ENCODE peak calls at places on chromosome 18, in five cellular contexts. U, H, T, R and S are unnamed samples.

GRCh38 chr18:35205199-35205712 is 35.6 kb upstream of the ZNF397 start:
- DNase-seq in U (no peak), H (no peak), T (no peak), R (no peak), S (no peak)

GRCh38 chr18:58862851-58863538 is 1.7 kb upstream of the ZNF532 start:
- DNase-seq in U (peak; percentile 41), H (peak; percentile 57), T (peak; percentile 11), R (peak; percentile 78), S (peak; percentile 45)

GRCh38 chr18:23920054-23920453 is 94.5 kb upstream of the TTC39C start:
- DNase-seq in U (no peak), H (no peak), T (no peak), R (peak; percentile 19), S (no peak)

GRCh38 chr18:13999266-13999665 is 83.9 kb upstream of the MC2R start:
- DNase-seq in U (no peak), H (no peak), T (no peak), R (no peak), S (no peak)

GRCh38 chr18:12038082-12038660 is 55.5 kb upstream of the ANKRD62 start:
- DNase-seq in U (no peak), H (peak; percentile 75), T (no peak), R (peak; percentile 78), S (peak; percentile 48)

GRCh38 chr18:13199169-13199568 is 19.4 kb upstream of the LDLRAD4 start:
- DNase-seq in U (no peak), H (no peak), T (no peak), R (no peak), S (no peak)

GRCh38 chr18:37362158-37362890 is 203.3 kb downstream of the CELF4 start:
- DNase-seq in U (no peak), H (peak; percentile 92), T (no peak), R (no peak), S (no peak)

GRCh38 chr18:53682796-53683195 is 541.7 kb downstream of the MBD2 start:
- DNase-seq in U (no peak), H (no peak), T (no peak), R (no peak), S (no peak)

GRCh38 chr18:50143295-50143694 is 51.7 kb downstream of the MYO5B start:
- DNase-seq in U (peak; percentile 3), H (peak; percentile 30), T (no peak), R (no peak), S (no peak)

GRCh38 chr18:12023375-12023774 is 42.1 kb downstream of the IMPA2 start:
- DNase-seq in U (no peak), H (no peak), T (no peak), R (no peak), S (no peak)

GRCh38 chr18:79685281-79685680 is 5.7 kb downstream of the CTDP1 start:
- DNase-seq in U (no peak), H (no peak), T (no peak), R (no peak), S (no peak)

GRCh38 chr18:73315381-73315780 is 447.6 kb upstream of the NETO1 start:
- DNase-seq in U (no peak), H (no peak), T (no peak), R (no peak), S (no peak)

GRCh38 chr18:54043484-54044256 is 180.8 kb downstream of the MBD2 start:
- DNase-seq in U (peak; percentile 36), H (no peak), T (no peak), R (peak; percentile 10), S (no peak)

GRCh38 chr18:59060540-59060939 is 79.1 kb upstream of the SEC11C start:
- DNase-seq in U (no peak), H (no peak), T (no peak), R (no peak), S (no peak)

GRCh38 chr18:70289351-70290330 is 796 bp downstream of the SOCS6 start:
- DNase-seq in U (peak; percentile 26), H (peak; percentile 67), T (peak; percentile 42), R (peak; percentile 67), S (peak; percentile 77)

GRCh38 chr18:78293516-78293915 is 686.1 kb upstream of the SALL3 start:
- DNase-seq in U (no peak), H (no peak), T (no peak), R (no peak), S (no peak)

GRCh38 chr18:22250591-22250996 is 81.2 kb downstream of the GATA6 start:
- DNase-seq in U (peak; percentile 92), H (no peak), T (no peak), R (peak; percentile 42), S (no peak)

GRCh38 chr18:42442661-42443060 is 487.6 kb downstream of the PIK3C3 start:
- DNase-seq in U (no peak), H (no peak), T (no peak), R (no peak), S (no peak)

GRCh38 chr18:45628979-45629958 is 14.0 kb downstream of the SLC14A2 start:
- DNase-seq in U (peak; percentile 4), H (no peak), T (no peak), R (peak; percentile 82), S (no peak)

GRCh38 chr18:23458830-23459529 is 5.9 kb downstream of the RIOK3 start:
- DNase-seq in U (no peak), H (no peak), T (no peak), R (no peak), S (no peak)

GRCh38 chr18:3902676-3903075 is 452.7 kb downstream of the TGIF1 start:
- DNase-seq in U (no peak), H (no peak), T (no peak), R (peak; percentile 7), S (no peak)

GRCh38 chr18:59957957-59958356 is 58.2 kb downstream of the PMAIP1 start:
- DNase-seq in U (peak; percentile 74), H (no peak), T (peak; percentile 59), R (peak; percentile 46), S (peak; percentile 84)

GRCh38 chr18:23585007-23585871 is 1.1 kb downstream of the NPC1 start:
- DNase-seq in U (peak; percentile 61), H (peak; percentile 42), T (peak; percentile 30), R (peak; percentile 61), S (peak; percentile 54)

GRCh38 chr18:32349728-32350395 is 120.8 kb downstream of the GAREM1 start:
- DNase-seq in U (peak; percentile 73), H (no peak), T (no peak), R (peak; percentile 94), S (peak; percentile 91)

GRCh38 chr18:58202406-58202730 is 158.3 kb downstream of the NEDD4L start:
- DNase-seq in U (peak; percentile 78), H (no peak), T (no peak), R (peak; percentile 61), S (peak; percentile 70)

GRCh38 chr18:12749136-12749535 is 46.3 kb downstream of the PSMG2 start:
- DNase-seq in U (no peak), H (no peak), T (no peak), R (no peak), S (no peak)

GRCh38 chr18:36648803-36649202 is 180.0 kb downstream of the TPGS2 start:
- DNase-seq in U (no peak), H (no peak), T (no peak), R (no peak), S (no peak)

GRCh38 chr18:60935046-60935445 is 398.2 kb upstream of the CDH20 start:
- DNase-seq in U (no peak), H (no peak), T (no peak), R (peak; percentile 3), S (no peak)

GRCh38 chr18:6627621-6628020 is 101.9 kb upstream of the ARHGAP28 start:
- DNase-seq in U (no peak), H (no peak), T (no peak), R (peak; percentile 48), S (no peak)

GRCh38 chr18:23071285-23071684 is 64.0 kb upstream of the CABLES1 start:
- DNase-seq in U (no peak), H (no peak), T (peak; percentile 90), R (peak; percentile 10), S (no peak)

GRCh38 chr18:4653418-4653817 is 198.3 kb upstream of the DLGAP1 start:
- DNase-seq in U (no peak), H (no peak), T (no peak), R (no peak), S (no peak)

GRCh38 chr18:48734460-48734859 is 195.6 kb downstream of the CTIF start:
- DNase-seq in U (no peak), H (no peak), T (no peak), R (peak; percentile 45), S (no peak)

GRCh38 chr18:48735070-48735676 is 196.3 kb downstream of the CTIF start:
- DNase-seq in U (peak; percentile 4), H (peak; percentile 49), T (no peak), R (no peak), S (no peak)

GRCh38 chr18:48730010-48730409 is 191.2 kb downstream of the CTIF start:
- DNase-seq in U (no peak), H (no peak), T (no peak), R (no peak), S (no peak)

GRCh38 chr18:48733854-48734253 is 195.0 kb downstream of the CTIF start:
- DNase-seq in U (no peak), H (no peak), T (no peak), R (no peak), S (no peak)

DNA sequence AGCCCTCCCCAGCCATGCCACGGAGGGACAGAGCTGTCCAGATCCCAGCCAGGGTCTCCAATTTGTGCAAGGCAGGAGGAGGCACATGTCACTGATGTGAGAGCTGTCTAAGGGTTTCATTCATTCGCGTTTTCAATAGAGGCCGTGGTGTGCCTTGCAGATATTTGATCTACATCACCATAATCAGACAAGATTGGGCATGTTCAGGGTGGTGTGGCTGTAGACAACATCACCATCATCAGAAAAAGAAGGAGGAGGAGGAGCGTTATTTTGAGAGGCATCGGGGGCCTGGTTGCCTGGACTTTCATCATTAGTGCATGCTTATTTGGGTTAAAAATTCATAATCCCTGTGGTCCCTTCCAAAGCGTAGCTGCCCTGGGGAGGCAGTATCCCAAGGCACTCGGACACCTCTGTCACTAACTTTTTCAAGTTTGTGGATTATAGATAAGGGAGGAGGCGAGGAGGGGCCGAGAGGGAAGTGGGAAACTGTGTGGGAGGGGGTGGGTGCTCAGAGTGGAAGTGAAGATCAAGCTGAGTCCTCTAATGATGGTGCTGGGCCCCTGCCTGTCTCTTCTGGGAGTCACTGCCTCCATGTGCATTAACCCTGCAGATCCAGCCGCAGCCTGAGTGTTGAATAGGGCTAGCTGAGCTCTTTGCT is 194.1 kb downstream of the CTIF start:
- DNase-seq in U (no peak), H (no peak), T (no peak), R (no peak), S (no peak)
- TF ChIP-seq EZH2phosphoT487 in U (no peak), H (no peak), T (no peak), R (no peak), S (no peak)

DNA sequence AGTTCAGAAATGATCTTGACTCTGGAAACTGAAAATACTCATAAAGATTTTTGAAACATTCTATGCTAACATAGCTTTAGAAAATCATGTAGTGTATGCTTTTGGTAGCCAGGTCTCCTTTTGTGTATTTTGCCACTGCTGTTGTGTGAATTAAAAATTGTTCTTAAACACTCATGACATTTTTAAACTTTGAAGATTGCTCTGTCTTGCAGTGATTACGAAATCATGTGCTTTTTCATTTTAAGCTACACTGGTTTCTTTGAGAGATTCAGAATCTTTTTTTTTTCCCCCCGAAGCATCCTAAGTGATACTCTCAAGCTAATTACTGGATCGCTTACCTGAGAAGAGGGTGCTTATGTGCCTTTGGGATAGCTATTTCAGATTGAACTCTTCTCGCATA is 60.0 kb downstream of the ANKRD12 start:
- DNase-seq in U (no peak), H (no peak), T (no peak), R (no peak), S (no peak)
- H3K36me3 ChIP-seq in U (no peaks in the 10 kb centered on the region), H (no peaks in the 10 kb centered on the region), T (peaks cover 26% of the 10 kb centered on the region), R (peaks cover 22% of the 10 kb centered on the region), S (no peaks in the 10 kb centered on the region)

GRCh38 chr18:76821875-76822509 is 365 bp upstream of the ZNF236 start:
- DNase-seq in U (peak; percentile 37), H (peak; percentile 54), T (peak; percentile 56), R (peak; percentile 80), S (peak; percentile 78)
- TF ChIP-seq EZH2phosphoT487 in U (no peak), H (no peak), T (no peak), R (no peak), S (no peak)

GRCh38 chr18:26036635-26037034 is 53.8 kb downstream of the SS18 start:
- DNase-seq in U (peak; percentile 24), H (no peak), T (no peak), R (no peak), S (no peak)
- H3K36me3 ChIP-seq in U (peaks cover 52% of the 10 kb centered on the region), H (no peaks in the 10 kb centered on the region), T (peaks cover 12% of the 10 kb centered on the region), R (peaks cover 76% of the 10 kb centered on the region), S (no peaks in the 10 kb centered on the region)